ENCODE peak calls at places on chromosomes 12 and 14, in six cellular contexts. One of them, this sample, is unnamed.

GRCh38 chr14:57755018-57755521 is 110.8 kb downstream of the SLC35F4 start:
- DNase-seq in CD8-positive, alpha-beta memory T cell: no peak
- DNase-seq in heart left ventricle: no peak
- DNase-seq in GM23248: no peak
- DNase-seq in stomach: no peak
- DNase-seq in CD4-positive, CD25-positive, alpha-beta regulatory T cell: no peak
- DNase-seq in this sample: no peak

GRCh38 chr14:92751819-92752218 is 3.4 kb upstream of the LGMN start:
- DNase-seq in CD8-positive, alpha-beta memory T cell: no peak
- DNase-seq in heart left ventricle: no peak
- DNase-seq in GM23248: no peak
- DNase-seq in stomach: no peak
- DNase-seq in CD4-positive, CD25-positive, alpha-beta regulatory T cell: no peak
- DNase-seq in this sample: no peak

GRCh38 chr12:59404109-59404650 is 191.6 kb upstream of the SLC16A7 start:
- DNase-seq in CD4-positive, CD25-positive, alpha-beta regulatory T cell: no peak
- DNase-seq in heart left ventricle: no peak
- DNase-seq in GM23248: no peak
- DNase-seq in stomach: no peak
- DNase-seq in CD8-positive, alpha-beta memory T cell: no peak
- DNase-seq in this sample: no peak

GRCh38 chr14:29648045-29648444 is 279.6 kb downstream of the PRKD1 start:
- DNase-seq in CD8-positive, alpha-beta memory T cell: no peak
- DNase-seq in stomach: no peak
- DNase-seq in heart left ventricle: no peak
- DNase-seq in CD4-positive, CD25-positive, alpha-beta regulatory T cell: no peak
- DNase-seq in GM23248: peak
- DNase-seq in this sample: no peak

GRCh38 chr12:52434760-52435530 is 774 bp upstream of the KRT75 start:
- DNase-seq in GM23248: peak
- DNase-seq in CD4-positive, CD25-positive, alpha-beta regulatory T cell: no peak
- DNase-seq in CD8-positive, alpha-beta memory T cell: no peak
- DNase-seq in stomach: no peak
- DNase-seq in heart left ventricle: no peak
- DNase-seq in this sample: no peak

GRCh38 chr12:85825751-85826150 is 10.5 kb downstream of the RASSF9 start:
- DNase-seq in GM23248: no peak
- DNase-seq in heart left ventricle: no peak
- DNase-seq in CD4-positive, CD25-positive, alpha-beta regulatory T cell: no peak
- DNase-seq in stomach: no peak
- DNase-seq in CD8-positive, alpha-beta memory T cell: no peak
- DNase-seq in this sample: no peak

GRCh38 chr12:9702239-9702638 is 30.7 kb downstream of the CLECL1 start:
- DNase-seq in CD8-positive, alpha-beta memory T cell: peak
- DNase-seq in CD4-positive, CD25-positive, alpha-beta regulatory T cell: peak
- DNase-seq in stomach: no peak
- DNase-seq in GM23248: no peak
- DNase-seq in heart left ventricle: no peak
- DNase-seq in this sample: no peak

GRCh38 chr14:76191297-76191696 is 39.6 kb downstream of the GPATCH2L start:
- DNase-seq in GM23248: no peak
- DNase-seq in CD4-positive, CD25-positive, alpha-beta regulatory T cell: no peak
- DNase-seq in heart left ventricle: peak
- DNase-seq in stomach: no peak
- DNase-seq in CD8-positive, alpha-beta memory T cell: no peak
- DNase-seq in this sample: peak

GRCh38 chr14:61577506-61577931 is 117.8 kb upstream of the HIF1A start:
- DNase-seq in CD4-positive, CD25-positive, alpha-beta regulatory T cell: no peak
- DNase-seq in CD8-positive, alpha-beta memory T cell: no peak
- DNase-seq in stomach: no peak
- DNase-seq in heart left ventricle: no peak
- DNase-seq in GM23248: peak
- DNase-seq in this sample: no peak

GRCh38 chr12:95922231-95922630 is 20.2 kb downstream of the CCDC38 start:
- DNase-seq in CD8-positive, alpha-beta memory T cell: no peak
- DNase-seq in stomach: no peak
- DNase-seq in heart left ventricle: no peak
- DNase-seq in GM23248: peak
- DNase-seq in CD4-positive, CD25-positive, alpha-beta regulatory T cell: no peak
- DNase-seq in this sample: no peak

GRCh38 chr12:93841671-93842070 is 164.5 kb downstream of the CRADD start:
- DNase-seq in stomach: no peak
- DNase-seq in CD4-positive, CD25-positive, alpha-beta regulatory T cell: no peak
- DNase-seq in GM23248: no peak
- DNase-seq in heart left ventricle: no peak
- DNase-seq in CD8-positive, alpha-beta memory T cell: no peak
- DNase-seq in this sample: no peak

GRCh38 chr14:63663428-63664142 is 21.9 kb upstream of the WDR89 start:
- DNase-seq in GM23248: peak
- DNase-seq in CD4-positive, CD25-positive, alpha-beta regulatory T cell: no peak
- DNase-seq in heart left ventricle: no peak
- DNase-seq in stomach: no peak
- DNase-seq in CD8-positive, alpha-beta memory T cell: no peak
- DNase-seq in this sample: peak

GRCh38 chr12:78209851-78210493 is 379.3 kb downstream of the NAV3 start:
- DNase-seq in GM23248: peak
- DNase-seq in CD8-positive, alpha-beta memory T cell: no peak
- DNase-seq in heart left ventricle: peak
- DNase-seq in stomach: no peak
- DNase-seq in CD4-positive, CD25-positive, alpha-beta regulatory T cell: no peak
- DNase-seq in this sample: no peak

GRCh38 chr12:107328442-107329133 is 235.2 kb upstream of the CRY1 start:
- DNase-seq in heart left ventricle: no peak
- DNase-seq in CD4-positive, CD25-positive, alpha-beta regulatory T cell: no peak
- DNase-seq in stomach: no peak
- DNase-seq in CD8-positive, alpha-beta memory T cell: no peak
- DNase-seq in GM23248: no peak
- DNase-seq in this sample: no peak

GRCh38 chr12:21248679-21249078 is 86.0 kb downstream of the SLCO1A2 start:
- DNase-seq in CD4-positive, CD25-positive, alpha-beta regulatory T cell: no peak
- DNase-seq in stomach: no peak
- DNase-seq in GM23248: peak
- DNase-seq in CD8-positive, alpha-beta memory T cell: no peak
- DNase-seq in heart left ventricle: no peak
- DNase-seq in this sample: no peak

GRCh38 chr14:67395876-67396189 is 16.1 kb downstream of the PLEK2 start:
- DNase-seq in CD4-positive, CD25-positive, alpha-beta regulatory T cell: no peak
- DNase-seq in stomach: no peak
- DNase-seq in CD8-positive, alpha-beta memory T cell: no peak
- DNase-seq in heart left ventricle: no peak
- DNase-seq in GM23248: peak
- DNase-seq in this sample: no peak

GRCh38 chr12:108734200-108734906 is 3.0 kb upstream of the CORO1C start:
- DNase-seq in GM23248: peak
- DNase-seq in stomach: peak
- DNase-seq in CD8-positive, alpha-beta memory T cell: no peak
- DNase-seq in CD4-positive, CD25-positive, alpha-beta regulatory T cell: no peak
- DNase-seq in heart left ventricle: no peak
- DNase-seq in this sample: peak

GRCh38 chr12:94186461-94187237 is 38.3 kb downstream of the PLXNC1 start:
- DNase-seq in CD4-positive, CD25-positive, alpha-beta regulatory T cell: no peak
- DNase-seq in stomach: no peak
- DNase-seq in heart left ventricle: peak
- DNase-seq in GM23248: no peak
- DNase-seq in CD8-positive, alpha-beta memory T cell: no peak
- DNase-seq in this sample: peak

GRCh38 chr14:33811731-33812130 is 139.1 kb downstream of the EGLN3 start:
- DNase-seq in CD4-positive, CD25-positive, alpha-beta regulatory T cell: no peak
- DNase-seq in GM23248: no peak
- DNase-seq in heart left ventricle: no peak
- DNase-seq in CD8-positive, alpha-beta memory T cell: no peak
- DNase-seq in stomach: no peak
- DNase-seq in this sample: no peak

GRCh38 chr14:103112488-103113243 is 10.6 kb upstream of the TNFAIP2 start:
- DNase-seq in CD4-positive, CD25-positive, alpha-beta regulatory T cell: no peak
- DNase-seq in CD8-positive, alpha-beta memory T cell: no peak
- DNase-seq in stomach: no peak
- DNase-seq in GM23248: no peak
- DNase-seq in heart left ventricle: no peak
- DNase-seq in this sample: no peak

GRCh38 chr14:103108749-103109207 is 14.3 kb downstream of the EXOC3L4 start:
- DNase-seq in CD8-positive, alpha-beta memory T cell: no peak
- DNase-seq in CD4-positive, CD25-positive, alpha-beta regulatory T cell: no peak
- DNase-seq in GM23248: peak
- DNase-seq in stomach: no peak
- DNase-seq in heart left ventricle: no peak
- DNase-seq in this sample: no peak

GRCh38 chr14:103111297-103111981 is 11.8 kb upstream of the TNFAIP2 start:
- DNase-seq in CD4-positive, CD25-positive, alpha-beta regulatory T cell: no peak
- DNase-seq in stomach: no peak
- DNase-seq in CD8-positive, alpha-beta memory T cell: no peak
- DNase-seq in heart left ventricle: no peak
- DNase-seq in GM23248: no peak
- DNase-seq in this sample: peak

GRCh38 chr14:103109789-103110415 is 13.4 kb upstream of the TNFAIP2 start:
- DNase-seq in CD4-positive, CD25-positive, alpha-beta regulatory T cell: no peak
- DNase-seq in stomach: no peak
- DNase-seq in GM23248: no peak
- DNase-seq in CD8-positive, alpha-beta memory T cell: no peak
- DNase-seq in heart left ventricle: peak
- DNase-seq in this sample: no peak

GRCh38 chr14:103110681-103111296 is 12.5 kb upstream of the TNFAIP2 start:
- DNase-seq in stomach: peak
- DNase-seq in CD8-positive, alpha-beta memory T cell: no peak
- DNase-seq in CD4-positive, CD25-positive, alpha-beta regulatory T cell: no peak
- DNase-seq in GM23248: no peak
- DNase-seq in heart left ventricle: no peak
- DNase-seq in this sample: no peak
- H3K27ac ChIP-seq in stomach: peak
- H3K27ac ChIP-seq in CD8-positive, alpha-beta memory T cell: peak
- H3K27ac ChIP-seq in CD4-positive, CD25-positive, alpha-beta regulatory T cell: no peak
- H3K27ac ChIP-seq in GM23248: no peak
- H3K27ac ChIP-seq in heart left ventricle: no peak
- H3K27ac ChIP-seq in this sample: peak

GRCh38 chr12:124607681-124608425 is 40.4 kb upstream of the NCOR2 start:
- DNase-seq in stomach: no peak
- DNase-seq in GM23248: peak
- DNase-seq in heart left ventricle: no peak
- DNase-seq in CD4-positive, CD25-positive, alpha-beta regulatory T cell: no peak
- DNase-seq in CD8-positive, alpha-beta memory T cell: no peak
- DNase-seq in this sample: no peak

GRCh38 chr12:124605869-124606774 is 38.7 kb upstream of the NCOR2 start:
- DNase-seq in heart left ventricle: no peak
- DNase-seq in GM23248: no peak
- DNase-seq in stomach: no peak
- DNase-seq in CD8-positive, alpha-beta memory T cell: no peak
- DNase-seq in CD4-positive, CD25-positive, alpha-beta regulatory T cell: no peak
- DNase-seq in this sample: no peak

GRCh38 chr12:124610021-124610606 is 42.7 kb upstream of the NCOR2 start:
- DNase-seq in CD4-positive, CD25-positive, alpha-beta regulatory T cell: no peak
- DNase-seq in GM23248: no peak
- DNase-seq in stomach: no peak
- DNase-seq in CD8-positive, alpha-beta memory T cell: peak
- DNase-seq in heart left ventricle: no peak
- DNase-seq in this sample: no peak

GRCh38 chr12:124609041-124609984 is 41.9 kb upstream of the NCOR2 start:
- DNase-seq in GM23248: no peak
- DNase-seq in CD4-positive, CD25-positive, alpha-beta regulatory T cell: peak
- DNase-seq in stomach: peak
- DNase-seq in CD8-positive, alpha-beta memory T cell: peak
- DNase-seq in heart left ventricle: peak
- DNase-seq in this sample: peak

DNA sequence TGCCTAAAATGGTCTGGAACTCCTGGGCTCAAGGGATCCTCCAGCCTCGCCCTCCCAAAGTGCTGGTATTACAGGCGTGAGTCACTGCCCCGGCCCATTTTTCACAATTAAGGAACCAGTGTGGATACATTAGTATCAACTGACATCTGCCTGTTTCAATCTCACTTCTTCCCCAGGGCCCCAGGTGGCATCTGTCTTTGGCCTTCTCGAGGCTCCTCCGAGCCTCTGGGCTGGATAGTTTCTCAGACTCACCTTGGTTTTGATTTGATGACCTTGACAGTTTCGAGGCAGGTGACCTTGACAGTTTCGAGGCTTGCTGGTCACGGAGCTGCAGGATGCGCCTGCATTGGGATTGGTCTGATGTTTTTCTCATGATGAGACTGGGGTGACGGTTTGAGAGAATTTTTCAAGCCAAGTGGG is 41.0 kb upstream of the NCOR2 start:
- DNase-seq in CD8-positive, alpha-beta memory T cell: no peak
- DNase-seq in heart left ventricle: no peak
- DNase-seq in stomach: no peak
- DNase-seq in GM23248: no peak
- DNase-seq in CD4-positive, CD25-positive, alpha-beta regulatory T cell: no peak
- DNase-seq in this sample: no peak
- H3K27ac ChIP-seq in CD8-positive, alpha-beta memory T cell: no peak
- H3K27ac ChIP-seq in heart left ventricle: no peak
- H3K27ac ChIP-seq in stomach: peak
- H3K27ac ChIP-seq in GM23248: no peak
- H3K27ac ChIP-seq in CD4-positive, CD25-positive, alpha-beta regulatory T cell: no peak
- H3K27ac ChIP-seq in this sample: peak

GRCh38 chr12:976644-977043 is 14.4 kb upstream of the ERC1 start:
- DNase-seq in stomach: no peak
- DNase-seq in CD4-positive, CD25-positive, alpha-beta regulatory T cell: no peak
- DNase-seq in heart left ventricle: no peak
- DNase-seq in GM23248: no peak
- DNase-seq in CD8-positive, alpha-beta memory T cell: no peak
- DNase-seq in this sample: no peak
- H3K27ac ChIP-seq in stomach: no peak
- H3K27ac ChIP-seq in CD4-positive, CD25-positive, alpha-beta regulatory T cell: no peak
- H3K27ac ChIP-seq in heart left ventricle: no peak
- H3K27ac ChIP-seq in GM23248: no peak
- H3K27ac ChIP-seq in CD8-positive, alpha-beta memory T cell: peak
- H3K27ac ChIP-seq in this sample: no peak

DNA sequence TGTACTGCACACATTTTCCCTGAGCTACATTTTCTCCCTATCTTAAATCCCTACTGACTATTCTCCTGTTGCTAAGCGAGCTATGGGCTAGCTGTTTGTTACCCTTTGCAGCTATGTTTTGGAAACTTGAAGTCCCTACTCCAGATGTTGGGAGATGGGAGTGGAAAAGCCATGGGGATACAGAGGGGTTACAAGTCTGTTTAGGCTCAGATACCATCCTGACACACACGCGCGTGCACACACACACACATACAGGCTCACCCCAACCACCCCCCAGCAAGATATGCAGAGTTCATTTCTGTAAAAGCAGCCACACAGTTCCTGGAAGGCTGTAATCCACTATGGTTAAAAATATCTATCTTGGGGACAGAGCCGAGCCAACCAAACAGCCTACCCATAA is 15.8 kb downstream of the ATP5MC2 start:
- DNase-seq in stomach: no peak
- DNase-seq in CD4-positive, CD25-positive, alpha-beta regulatory T cell: no peak
- DNase-seq in CD8-positive, alpha-beta memory T cell: no peak
- DNase-seq in GM23248: peak
- DNase-seq in heart left ventricle: peak
- DNase-seq in this sample: no peak
- H3K27ac ChIP-seq in stomach: peak
- H3K27ac ChIP-seq in CD4-positive, CD25-positive, alpha-beta regulatory T cell: no peak
- H3K27ac ChIP-seq in CD8-positive, alpha-beta memory T cell: no peak
- H3K27ac ChIP-seq in GM23248: peak
- H3K27ac ChIP-seq in heart left ventricle: peak
- H3K27ac ChIP-seq in this sample: peak

GRCh38 chr14:104955396-104955770 is 22.8 kb downstream of the AHNAK2 start:
- DNase-seq in heart left ventricle: no peak
- DNase-seq in stomach: no peak
- DNase-seq in CD4-positive, CD25-positive, alpha-beta regulatory T cell: no peak
- DNase-seq in CD8-positive, alpha-beta memory T cell: no peak
- DNase-seq in GM23248: no peak
- DNase-seq in this sample: no peak
- H3K27ac ChIP-seq in heart left ventricle: no peak
- H3K27ac ChIP-seq in stomach: no peak
- H3K27ac ChIP-seq in CD4-positive, CD25-positive, alpha-beta regulatory T cell: no peak
- H3K27ac ChIP-seq in CD8-positive, alpha-beta memory T cell: no peak
- H3K27ac ChIP-seq in GM23248: no peak
- H3K27ac ChIP-seq in this sample: no peak

This sample was measured in body of pancreas.